ENCODE peak calls at places on chromosome 12, in ten cellular contexts. L is IMR-90, I is A549, O is heart left ventricle, M is ovary, C is spleen, G is upper lobe of left lung, A is body of pancreas, Y is K562, H is gastrocnemius medialis. V is an unnamed sample.

GRCh38 chr12:20368653-20369163 is 371 bp downstream of the PDE3A start:
- DNase-seq in L (peak; percentile 37), I (peak; percentile 40), O (peak; percentile 70), M (peak; percentile 50), C (peak; percentile 49), G (no peak), A (peak; percentile 12), Y (no peak), H (no peak), V (no peak)

GRCh38 chr12:4281173-4281654 is 7.7 kb downstream of the CCND2 start:
- DNase-seq in L (no peak), I (no peak), O (no peak), M (no peak), C (no peak), G (no peak), A (no peak), Y (no peak), H (no peak), V (no peak)

GRCh38 chr12:69329669-69330428 is 18.3 kb upstream of the LYZ start:
- DNase-seq in L (no peak), I (peak; percentile 17), O (no peak), M (no peak), C (no peak), G (no peak), A (no peak), Y (no peak), H (no peak), V (no peak)

GRCh38 chr12:18752947-18753346 is 15.0 kb downstream of the CAPZA3 start:
- DNase-seq in L (no peak), I (no peak), O (no peak), M (no peak), C (no peak), G (no peak), A (no peak), Y (no peak), H (no peak), V (no peak)

GRCh38 chr12:7150356-7150755 is 20.2 kb downstream of the CLSTN3 start:
- DNase-seq in L (no peak), I (no peak), O (no peak), M (peak; percentile 8), C (peak; percentile 70), G (no peak), A (no peak), Y (no peak), H (no peak), V (no peak)

GRCh38 chr12:4139191-4139590 is 134.4 kb upstream of the CCND2 start:
- DNase-seq in L (no peak), I (no peak), O (no peak), M (no peak), C (no peak), G (no peak), A (no peak), Y (no peak), H (no peak), V (no peak)

GRCh38 chr12:2955888-2956287 is 3.3 kb upstream of the TEAD4 start:
- DNase-seq in L (no peak), I (no peak), O (no peak), M (no peak), C (no peak), G (no peak), A (no peak), Y (no peak), H (no peak), V (no peak)

GRCh38 chr12:57248934-57249742 is 1.8 kb downstream of the STAC3 start:
- DNase-seq in L (no peak), I (no peak), O (no peak), M (no peak), C (no peak), G (no peak), A (no peak), Y (peak; percentile 76), H (no peak), V (no peak)

GRCh38 chr12:64181504-64182291 is 40.4 kb downstream of the KICS2 start:
- DNase-seq in L (peak; percentile 99), I (peak; percentile 90), O (no peak), M (peak; percentile 44), C (no peak), G (peak; percentile 42), A (peak; percentile 58), Y (peak; percentile 17), H (peak; percentile 33), V (no peak)
- H3K4me1 ChIP-seq in L (peaks cover 24% of the 10 kb centered on the region), I (peaks cover 38% of the 10 kb centered on the region), O (no peaks in the 10 kb centered on the region), M (peaks cover 1% of the 10 kb centered on the region), C (peaks cover 22% of the 10 kb centered on the region), G (peaks cover 6% of the 10 kb centered on the region), A (no peaks in the 10 kb centered on the region), Y (no peaks in the 10 kb centered on the region), H (no peaks in the 10 kb centered on the region), V (no peaks in the 10 kb centered on the region)

GRCh38 chr12:27474344-27474743 is 27.8 kb downstream of the SMCO2 start:
- DNase-seq in L (peak; percentile 85), I (no peak), O (no peak), M (no peak), C (no peak), G (no peak), A (no peak), Y (no peak), H (no peak), V (no peak)

GRCh38 chr12:27477049-27477448 is 30.5 kb downstream of the SMCO2 start:
- DNase-seq in L (no peak), I (no peak), O (no peak), M (no peak), C (no peak), G (no peak), A (no peak), Y (no peak), H (no peak), V (no peak)

GRCh38 chr12:27469161-27469560 is 22.6 kb downstream of the SMCO2 start:
- DNase-seq in L (no peak), I (no peak), O (no peak), M (no peak), C (no peak), G (no peak), A (no peak), Y (no peak), H (no peak), V (no peak)

GRCh38 chr12:27468241-27468640 is 21.7 kb downstream of the SMCO2 start:
- DNase-seq in L (no peak), I (no peak), O (no peak), M (no peak), C (no peak), G (no peak), A (no peak), Y (no peak), H (no peak), V (no peak)

DNA sequence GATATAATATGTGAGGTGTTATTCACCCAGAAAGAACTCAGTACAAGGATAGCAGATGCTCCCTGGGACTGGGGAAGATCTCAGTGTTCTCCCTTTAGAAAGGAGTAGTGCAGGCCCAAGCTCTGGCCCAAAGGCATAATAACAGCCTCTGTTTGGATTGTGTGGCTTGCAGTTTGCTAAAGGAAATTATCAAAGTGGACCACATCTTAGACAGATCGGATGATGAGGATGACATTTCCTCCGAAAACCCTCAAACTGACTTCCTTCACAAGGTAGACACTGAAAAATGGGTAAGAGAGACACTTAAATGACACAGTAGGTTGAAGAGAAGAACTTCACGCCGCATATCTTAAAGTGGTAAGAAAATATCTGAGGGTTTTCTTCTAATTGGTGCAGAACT is 26.1 kb downstream of the SMCO2 start:
- DNase-seq in L (no peak), I (no peak), O (no peak), M (no peak), C (no peak), G (no peak), A (no peak), Y (no peak), H (no peak), V (no peak)
- TF ChIP-seq POLR2A in L (no peak), I (no peak), O (no peak), M (no peak), C (no peak), G (no peak), A (no peak), Y (no peak), H (no peak), V (no peak)

DNA sequence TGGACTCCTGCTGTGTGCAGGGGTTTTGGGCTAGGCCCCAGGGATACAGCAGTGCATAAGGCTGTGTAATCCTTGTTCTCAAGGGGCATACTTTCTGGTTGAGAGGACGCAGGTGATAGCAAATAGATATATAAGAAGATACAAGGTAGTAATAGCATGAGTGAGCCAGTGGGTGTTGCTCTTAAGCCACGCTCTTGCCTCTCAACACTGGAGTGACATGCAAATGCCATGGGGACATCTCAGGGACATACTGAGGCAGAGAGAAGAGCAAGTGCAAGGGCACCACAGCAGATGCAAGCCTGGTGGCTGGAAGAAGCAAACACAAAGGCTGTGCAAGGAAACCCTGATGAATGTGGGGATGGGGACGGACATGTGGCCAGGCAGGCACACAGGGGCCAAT is 223.3 kb downstream of the CHST11 start:
- DNase-seq in L (peak; percentile 22), I (peak; percentile 50), O (no peak), M (no peak), C (no peak), G (no peak), A (no peak), Y (peak; percentile 20), H (no peak), V (no peak)
- TF ChIP-seq CTCF in L (peak; percentile 39), I (peak; percentile 33), O (no peak), M (no peak), C (peak; percentile 24), G (no peak), A (peak; percentile 7), Y (peak; percentile 24), H (no peak), V (no peak)

GRCh38 chr12:55724940-55725309 is 3.9 kb downstream of the CD63 start:
- DNase-seq in L (no peak), I (no peak), O (no peak), M (peak; percentile 28), C (no peak), G (no peak), A (no peak), Y (no peak), H (no peak), V (no peak)

GRCh38 chr12:55722948-55723347 is 2.8 kb downstream of the RDH5 start:
- DNase-seq in L (no peak), I (no peak), O (no peak), M (peak; percentile 21), C (no peak), G (no peak), A (no peak), Y (no peak), H (no peak), V (peak; percentile 49)

GRCh38 chr12:55724226-55724939 is 4.2 kb downstream of the RDH5 start:
- DNase-seq in L (peak; percentile 69), I (peak; percentile 82), O (peak; percentile 80), M (peak; percentile 53), C (peak; percentile 91), G (peak; percentile 81), A (peak; percentile 75), Y (peak; percentile 80), H (no peak), V (peak; percentile 53)

GRCh38 chr12:55725556-55725955 is 3.3 kb downstream of the CD63 start:
- DNase-seq in L (no peak), I (no peak), O (no peak), M (peak; percentile 23), C (no peak), G (no peak), A (no peak), Y (no peak), H (no peak), V (no peak)

DNA sequence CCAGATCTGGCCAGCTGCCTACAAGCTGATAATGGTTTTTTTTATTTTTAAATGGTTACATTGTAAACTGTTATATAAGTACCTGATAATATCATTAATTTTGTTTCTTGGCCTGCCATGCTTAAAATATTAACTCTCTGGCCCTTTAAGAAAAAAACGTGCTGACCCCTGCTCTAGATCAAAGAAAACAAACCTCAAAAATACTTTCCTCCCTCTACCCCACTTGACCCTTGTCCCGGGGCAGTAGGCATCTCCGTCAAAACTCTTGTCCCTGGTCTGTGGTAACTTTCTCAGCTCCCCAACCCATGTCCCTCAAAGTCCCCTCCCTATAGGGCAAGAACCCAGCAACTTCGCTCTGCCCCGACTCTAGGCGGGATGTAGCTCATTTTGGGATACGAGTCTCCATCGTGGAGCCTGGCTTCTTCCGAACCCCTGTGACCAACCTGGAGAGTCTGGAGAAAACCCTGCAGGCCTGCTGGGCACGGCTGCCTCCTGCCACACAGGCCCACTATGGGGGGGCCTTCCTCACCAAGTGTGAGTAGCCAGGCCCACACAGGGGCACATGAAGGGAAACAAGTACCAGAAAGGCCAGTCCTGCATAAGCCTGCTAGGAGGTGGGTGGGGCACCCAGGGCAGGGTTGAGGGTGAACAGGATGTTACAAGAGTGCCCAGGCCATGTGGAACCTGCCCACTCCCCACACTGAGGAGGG is 3.5 kb downstream of the RDH5 start:
- DNase-seq in L (no peak), I (no peak), O (no peak), M (peak; percentile 24), C (no peak), G (no peak), A (no peak), Y (no peak), H (no peak), V (no peak)
- H3K4me1 ChIP-seq in L (peaks cover 23% of the 10 kb centered on the region), I (peaks cover 56% of the 10 kb centered on the region), O (peaks cover 53% of the 10 kb centered on the region), M (peaks cover 12% of the 10 kb centered on the region), C (peaks cover 95% of the 10 kb centered on the region), G (peaks cover 27% of the 10 kb centered on the region), A (peaks cover 74% of the 10 kb centered on the region), Y (peaks cover 36% of the 10 kb centered on the region), H (peaks cover 49% of the 10 kb centered on the region), V (peaks cover 23% of the 10 kb centered on the region)

V was measured in breast epithelium.